ENCODE peak calls at places on chromosome 21, in eight cellular contexts. B is omental fat pad, J is glutamatergic neuron, U is PC-3, R is cardiac fibroblast, F is mesothelial cell of epicardium, W is GM20000, T is H9. P is an unnamed sample.

GRCh38 chr21:32951041-32951440 is 74.7 kb upstream of the OLIG2 start:
- DNase-seq in F (no peak), U (no peak), B (no peak), J (no peak), R (no peak), T (no peak), W (no peak), P (no peak)

GRCh38 chr21:21801921-21802320 is 803.7 kb downstream of the NCAM2 start:
- DNase-seq in T (no peak), U (no peak), B (no peak), W (no peak), J (no peak), R (no peak), F (no peak), P (no peak)

GRCh38 chr21:43802713-43803313 is 13.4 kb downstream of the RRP1 start:
- DNase-seq in F (no peak), T (no peak), W (no peak), J (no peak), U (no peak), R (no peak), B (no peak), P (no peak)

GRCh38 chr21:29305561-29305960 is 6.8 kb downstream of the BACH1 start:
- DNase-seq in J (no peak), U (no peak), T (no peak), B (no peak), F (no peak), R (no peak), W (no peak), P (no peak)

GRCh38 chr21:29077651-29078090 is 4.2 kb upstream of the CCT8 start:
- DNase-seq in B (no peak), F (no peak), U (peak), T (no peak), W (peak), R (peak), J (no peak), P (no peak)

GRCh38 chr21:36471254-36471723 is 8.6 kb downstream of the CLDN14 start:
- DNase-seq in R (peak), T (no peak), W (peak), B (no peak), U (peak), J (no peak), F (no peak), P (no peak)

GRCh38 chr21:40099809-40100208 is 232.6 kb downstream of the PCP4 start:
- DNase-seq in B (no peak), R (no peak), F (no peak), U (no peak), T (no peak), W (no peak), J (no peak), P (no peak)

GRCh38 chr21:33244082-33244780 is 14.5 kb downstream of the IFNAR2 start:
- DNase-seq in T (no peak), W (no peak), R (no peak), J (no peak), F (no peak), B (no peak), U (no peak), P (no peak)

GRCh38 chr21:42513151-42513984 is at the start of gene SLC37A1:
- DNase-seq in R (no peak), T (peak), F (no peak), U (peak), W (peak), J (peak), B (no peak), P (peak)

GRCh38 chr21:31682625-31683024 is 23.1 kb downstream of the SOD1 start:
- DNase-seq in T (no peak), F (no peak), R (no peak), U (no peak), B (no peak), J (no peak), W (no peak), P (no peak)

GRCh38 chr21:42161957-42162681 is 56.8 kb upstream of the ABCG1 start:
- DNase-seq in W (no peak), T (peak), J (no peak), R (no peak), F (no peak), B (no peak), U (peak), P (peak)

GRCh38 chr21:27057997-27058396 is 91.1 kb upstream of the ADAMTS5 start:
- DNase-seq in T (no peak), B (no peak), U (no peak), W (no peak), J (no peak), R (no peak), F (no peak), P (no peak)

GRCh38 chr21:23694396-23694795 is 1912.9 kb downstream of the MRPL39 start:
- DNase-seq in F (no peak), U (peak), R (no peak), B (no peak), W (no peak), T (no peak), J (no peak), P (no peak)

GRCh38 chr21:46081862-46082637 is 15.9 kb upstream of the COL6A2 start:
- DNase-seq in B (no peak), T (peak), U (no peak), F (no peak), J (no peak), W (no peak), R (no peak), P (no peak)

GRCh38 chr21:33208534-33208933 is 21.2 kb upstream of the IFNAR2 start:
- DNase-seq in T (no peak), J (no peak), W (no peak), B (no peak), R (no peak), F (no peak), U (no peak), P (no peak)

GRCh38 chr21:42564561-42564971 is 50.9 kb downstream of the SLC37A1 start:
- DNase-seq in T (no peak), W (no peak), J (peak), B (no peak), F (no peak), R (no peak), U (no peak), P (no peak)

GRCh38 chr21:42614811-42615342 is 38.5 kb upstream of the PDE9A start:
- DNase-seq in R (no peak), W (peak), B (no peak), U (peak), J (no peak), F (no peak), T (no peak), P (peak)

GRCh38 chr21:37580690-37581089 is 214.1 kb downstream of the DYRK1A start:
- DNase-seq in T (no peak), R (no peak), J (no peak), W (no peak), B (no peak), F (no peak), U (no peak), P (no peak)
- TF ChIP-seq CTCF in T (no peak), R (no peak), J (no peak), W (no peak), B (no peak), F (no peak), U (no peak), P (no peak)

DNA sequence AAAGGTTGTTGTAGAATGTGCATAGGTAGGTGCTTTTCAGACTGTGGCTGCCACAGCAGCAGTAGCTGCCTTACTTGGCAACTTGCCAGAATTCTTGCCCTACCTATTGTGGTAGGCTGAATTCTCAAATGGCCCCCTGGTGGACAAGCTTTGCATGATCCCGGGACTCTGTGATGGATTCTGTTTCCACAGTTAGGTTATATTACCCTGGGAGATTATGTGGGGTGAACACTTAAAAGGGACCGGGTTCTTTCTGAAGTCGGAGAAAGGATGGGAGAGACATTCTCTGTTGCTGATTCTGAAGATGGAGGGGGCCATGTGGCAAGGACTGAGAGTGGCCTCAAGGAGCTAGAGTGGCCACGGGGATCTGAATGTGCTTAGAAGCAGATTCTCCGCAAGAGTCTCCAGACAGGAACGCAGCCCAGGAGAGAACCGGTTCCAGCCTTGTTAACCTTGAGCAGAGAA is 32.1 kb upstream of the KCNE1 start:
- DNase-seq in R (peak), W (peak), U (peak), F (no peak), B (peak), J (peak), T (peak), P (peak)
- TF ChIP-seq CTCF in R (peak), W (no peak), U (peak), F (peak), B (peak), J (peak), T (peak), P (peak)

GRCh38 chr21:15415541-15416261 is 314.1 kb upstream of the USP25 start:
- DNase-seq in R (peak), J (no peak), U (no peak), F (no peak), T (no peak), W (no peak), B (no peak), P (no peak)
- TF ChIP-seq CTCF in R (no peak), J (no peak), U (no peak), F (no peak), T (no peak), W (no peak), B (no peak), P (no peak)

DNA sequence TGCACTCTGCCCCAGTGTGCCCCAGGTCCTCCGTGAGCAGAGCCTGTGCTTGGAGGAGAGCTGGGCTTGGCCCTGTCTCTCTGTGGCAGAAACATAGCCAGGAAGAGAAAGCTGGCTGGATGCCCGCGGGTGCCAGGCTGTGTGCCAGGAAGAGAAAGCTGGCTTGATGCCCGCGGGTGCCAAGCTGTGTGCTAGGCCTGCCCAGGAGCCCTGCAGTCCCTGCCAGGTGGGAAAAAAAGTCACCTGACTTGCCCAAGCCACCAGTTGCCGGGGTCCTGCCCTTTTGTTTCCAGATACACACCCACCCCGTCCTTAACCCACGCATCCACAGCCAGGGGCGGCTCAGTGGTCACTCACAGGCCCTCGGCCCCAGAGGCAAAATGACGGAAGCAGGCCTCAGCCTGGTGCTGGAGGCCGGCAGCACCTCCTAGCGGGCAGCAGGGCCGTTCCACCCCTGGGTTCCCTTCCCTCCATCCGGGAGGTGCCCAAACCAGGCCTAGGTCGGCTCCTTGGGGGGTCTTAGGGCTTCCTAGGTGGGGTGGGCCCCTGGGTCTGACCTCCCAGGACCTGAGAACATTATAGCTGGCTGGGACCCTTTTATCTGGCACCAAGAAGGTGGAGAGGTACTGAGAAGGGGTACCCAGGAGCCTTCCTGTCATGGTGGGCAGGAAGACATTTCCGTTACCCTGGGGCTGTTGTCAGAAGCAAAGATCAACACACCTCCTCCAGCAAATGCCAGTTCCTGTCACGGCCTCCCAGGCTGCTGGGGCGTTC is 9.1 kb downstream of the ITGB2 start:
- DNase-seq in U (peak), R (no peak), T (no peak), B (peak), F (no peak), W (peak), J (no peak), P (no peak)
- TF ChIP-seq CTCF in U (peak), R (no peak), T (peak), B (no peak), F (no peak), W (peak), J (no peak), P (no peak)

GRCh38 chr21:41149199-41149598 is 18.8 kb upstream of the BACE2 start:
- DNase-seq in B (no peak), R (no peak), J (no peak), F (no peak), U (no peak), T (no peak), W (no peak), P (no peak)

GRCh38 chr21:41143596-41144325 is 24.2 kb upstream of the BACE2 start:
- DNase-seq in T (no peak), U (no peak), B (no peak), R (no peak), F (no peak), J (no peak), W (no peak), P (no peak)

GRCh38 chr21:41147979-41148355 is 20.0 kb upstream of the BACE2 start:
- DNase-seq in R (no peak), F (no peak), J (no peak), T (no peak), B (no peak), U (no peak), W (no peak), P (no peak)

GRCh38 chr21:41148798-41149197 is 19.2 kb upstream of the BACE2 start:
- DNase-seq in J (no peak), B (no peak), F (no peak), W (no peak), R (no peak), U (no peak), T (no peak), P (no peak)

GRCh38 chr21:41147096-41147978 is 20.6 kb upstream of the BACE2 start:
- DNase-seq in F (no peak), R (no peak), W (no peak), J (no peak), T (no peak), B (no peak), U (no peak), P (no peak)
- TF ChIP-seq CTCF in F (no peak), R (no peak), W (no peak), J (no peak), T (no peak), B (no peak), U (no peak), P (no peak)